ENCODE peak calls at places on chromosome 11, in six cellular contexts. L is Right ventricle myocardium superior; I is GM04503; K is activated effector memory CD4-positive, alpha-beta T cell treated with anti-CD3 and anti-CD28 coated beads, Interleukin-2, amount 50 U/mL, for 16 hours; U is germinal center; Q is substantia nigra. V is an unnamed sample.

GRCh38 chr11:44733877-44734276 is 7.1 kb downstream of the TSPAN18 start:
- DNase-seq in U (no peak), I (no peak), Q (no peak), L (no peak), K (no peak), V (no peak)

GRCh38 chr11:102639656-102640055 is 14.5 kb upstream of the MMP20 start:
- DNase-seq in U (no peak), I (no peak), Q (no peak), L (no peak), K (no peak), V (no peak)

GRCh38 chr11:126585388-126586302 is 230.2 kb downstream of the ST3GAL4 start:
- DNase-seq in K (no peak), Q (no peak), L (peak), U (no peak), I (peak), V (no peak)

GRCh38 chr11:12088047-12088481 is 22.3 kb upstream of the MICAL2 start:
- DNase-seq in I (peak), K (no peak), L (peak), Q (peak), U (no peak), V (no peak)

GRCh38 chr11:460331-461199 is 10.5 kb downstream of the PTDSS2 start:
- DNase-seq in I (no peak), Q (no peak), U (no peak), K (no peak), L (peak), V (no peak)

GRCh38 chr11:69344570-69345145 is 50.7 kb downstream of the MYEOV start:
- DNase-seq in U (no peak), K (no peak), I (no peak), Q (no peak), L (no peak), V (no peak)

GRCh38 chr11:63132985-63133775 is 10.8 kb downstream of the SLC22A24 start:
- DNase-seq in L (no peak), K (no peak), Q (no peak), I (no peak), U (no peak), V (no peak)

GRCh38 chr11:94897330-94897768 is 76.0 kb downstream of the CWC15 start:
- DNase-seq in U (peak), K (peak), Q (peak), I (no peak), L (no peak), V (no peak)